ENCODE peak calls at places on chromosomes 13 and 19, in ten cellular contexts. T, S, W, U, A, X, N, M, Q and D are unnamed samples.

GRCh38 chr13:21014666-21015170 is 46.7 kb downstream of the LATS2 start:
- DNase-seq in T (no peak), S (peak; percentile 52), W (peak; percentile 58), U (no peak), A (no peak), X (no peak), N (no peak), M (no peak), Q (no peak), D (peak; percentile 78)

GRCh38 chr13:21849323-21849722 is 178.4 kb downstream of the FGF9 start:
- DNase-seq in T (peak; percentile 15), S (no peak), W (no peak), U (no peak), A (peak; percentile 40), X (no peak), N (no peak), M (no peak), Q (peak; percentile 4), D (no peak)

GRCh38 chr19:30082168-30082567 is 140.1 kb downstream of the URI1 start:
- DNase-seq in T (no peak), S (no peak), W (no peak), U (no peak), A (no peak), X (no peak), N (no peak), M (no peak), Q (no peak), D (no peak)

GRCh38 chr19:3369337-3370213 is 3.2 kb downstream of the NFIC start:
- DNase-seq in T (no peak), S (peak; percentile 72), W (peak; percentile 41), U (no peak), A (no peak), X (peak; percentile 63), N (peak; percentile 72), M (no peak), Q (no peak), D (peak; percentile 94)

GRCh38 chr19:38661996-38662395 is 14.5 kb downstream of the ACTN4 start:
- DNase-seq in T (no peak), S (peak; percentile 89), W (peak; percentile 26), U (no peak), A (no peak), X (peak; percentile 55), N (peak; percentile 69), M (peak; percentile 88), Q (no peak), D (no peak)

GRCh38 chr13:23739597-23739996 is 149.6 kb downstream of the MIPEP start:
- DNase-seq in T (no peak), S (no peak), W (no peak), U (no peak), A (no peak), X (no peak), N (no peak), M (no peak), Q (no peak), D (no peak)

GRCh38 chr19:7829162-7829520 is 877 bp upstream of the EVI5L start:
- DNase-seq in T (no peak), S (no peak), W (no peak), U (no peak), A (no peak), X (no peak), N (no peak), M (no peak), Q (no peak), D (no peak)

GRCh38 chr19:50647879-50648615 is 1.2 kb upstream of the C19orf81 start:
- DNase-seq in T (no peak), S (no peak), W (no peak), U (no peak), A (no peak), X (no peak), N (no peak), M (no peak), Q (peak; percentile 8), D (no peak)

GRCh38 chr13:71610876-71611275 is 256.1 kb downstream of the DACH1 start:
- DNase-seq in T (no peak), S (no peak), W (no peak), U (no peak), A (no peak), X (no peak), N (no peak), M (no peak), Q (no peak), D (no peak)

GRCh38 chr19:42850981-42851717 is 28.4 kb downstream of the PSG1 start:
- DNase-seq in T (no peak), S (no peak), W (no peak), U (no peak), A (peak; percentile 18), X (peak; percentile 15), N (no peak), M (peak; percentile 82), Q (no peak), D (peak; percentile 79)

GRCh38 chr19:23273022-23273593 is 22.9 kb upstream of the ZNF724 start:
- DNase-seq in T (no peak), S (peak; percentile 25), W (no peak), U (no peak), A (no peak), X (peak; percentile 21), N (no peak), M (no peak), Q (no peak), D (no peak)

GRCh38 chr19:23273594-23274412 is 23.6 kb upstream of the ZNF724 start:
- DNase-seq in T (peak; percentile 52), S (peak; percentile 95), W (peak; percentile 85), U (peak; percentile 95), A (peak; percentile 60), X (peak; percentile 96), N (peak; percentile 93), M (peak; percentile 91), Q (peak; percentile 81), D (peak; percentile 96)
- TF ChIP-seq POLR2A in T (peak; percentile 39), S (peak; percentile 91), W (peak; percentile 48), U (no peak), A (peak; percentile 54), X (peak; percentile 87), N (no peak), M (peak; percentile 71), Q (peak; percentile 92), D (peak; percentile 68)

DNA sequence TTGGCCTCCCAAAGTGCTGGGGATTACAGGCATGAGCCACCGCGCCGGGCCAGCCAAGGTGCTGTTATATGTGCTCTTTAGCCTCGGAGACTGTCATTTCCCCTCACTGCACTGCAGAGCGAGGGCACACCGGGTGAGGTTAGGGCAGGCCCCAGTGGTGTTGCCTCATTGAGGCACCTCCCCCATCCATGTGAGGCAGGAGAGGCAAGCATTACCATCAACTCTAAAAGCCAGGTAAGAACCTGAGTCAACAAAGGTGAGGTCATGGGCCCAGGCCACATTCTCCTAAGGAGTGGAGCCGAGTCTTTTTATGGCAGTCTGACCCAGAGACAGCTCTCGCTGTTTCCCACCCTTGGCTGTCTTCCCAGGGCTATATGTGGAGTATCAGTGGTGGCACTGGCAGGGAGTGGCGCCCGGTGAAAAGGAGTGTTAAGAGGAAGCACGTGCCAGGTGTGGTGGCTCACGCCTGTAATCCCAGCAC is 10.9 kb downstream of the B3GNT8 start:
- DNase-seq in T (no peak), S (no peak), W (no peak), U (no peak), A (no peak), X (peak; percentile 91), N (no peak), M (no peak), Q (no peak), D (no peak)
- TF ChIP-seq POLR2AphosphoS5 in T (no peak), S (no peak), W (no peak), U (no peak), A (no peak), X (peak; percentile 12), N (no peak), M (no peak), Q (no peak), D (no peak)

GRCh38 chr13:40787062-40787461 is 2.3 kb upstream of the SLC25A15 start:
- DNase-seq in T (no peak), S (no peak), W (no peak), U (no peak), A (no peak), X (no peak), N (no peak), M (no peak), Q (no peak), D (no peak)

GRCh38 chr13:40784540-40784939 is 4.9 kb upstream of the SLC25A15 start:
- DNase-seq in T (no peak), S (no peak), W (no peak), U (no peak), A (no peak), X (no peak), N (no peak), M (no peak), Q (no peak), D (no peak)

GRCh38 chr13:40790232-40790631 is 821 bp downstream of the SLC25A15 start:
- DNase-seq in T (no peak), S (no peak), W (no peak), U (no peak), A (no peak), X (no peak), N (no peak), M (no peak), Q (no peak), D (no peak)

GRCh38 chr13:40789275-40790231 is at the start of gene SLC25A15:
- DNase-seq in T (peak; percentile 78), S (peak; percentile 31), W (peak; percentile 82), U (peak; percentile 83), A (peak; percentile 48), X (peak; percentile 88), N (peak; percentile 87), M (peak; percentile 44), Q (no peak), D (peak; percentile 80)

GRCh38 chr13:40786568-40786996 is 2.8 kb upstream of the SLC25A15 start:
- DNase-seq in T (peak; percentile 36), S (no peak), W (peak; percentile 9), U (peak; percentile 45), A (no peak), X (no peak), N (no peak), M (no peak), Q (no peak), D (no peak)
- TF ChIP-seq POLR2A in T (no peak), S (no peak), W (no peak), U (no peak), A (no peak), X (no peak), N (no peak), M (no peak), Q (no peak), D (no peak)

GRCh38 chr19:45169602-45170001 is 8.4 kb downstream of the TRAPPC6A start:
- DNase-seq in T (no peak), S (no peak), W (no peak), U (no peak), A (no peak), X (no peak), N (no peak), M (no peak), Q (no peak), D (no peak)

GRCh38 chr19:45170146-45171106 is 7.6 kb downstream of the TRAPPC6A start:
- DNase-seq in T (no peak), S (no peak), W (no peak), U (no peak), A (no peak), X (no peak), N (no peak), M (no peak), Q (no peak), D (no peak)

GRCh38 chr19:45172173-45172572 is 5.9 kb downstream of the TRAPPC6A start:
- DNase-seq in T (no peak), S (no peak), W (no peak), U (no peak), A (no peak), X (no peak), N (no peak), M (no peak), Q (no peak), D (no peak)

GRCh38 chr19:45172611-45173208 is 5.3 kb downstream of the TRAPPC6A start:
- DNase-seq in T (no peak), S (no peak), W (no peak), U (no peak), A (no peak), X (no peak), N (no peak), M (no peak), Q (no peak), D (no peak)

GRCh38 chr19:45171211-45171623 is 6.8 kb downstream of the TRAPPC6A start:
- DNase-seq in T (peak; percentile 54), S (no peak), W (peak; percentile 72), U (no peak), A (no peak), X (no peak), N (no peak), M (no peak), Q (no peak), D (no peak)
- TF ChIP-seq POLR2AphosphoS5 in T (no peak), S (no peak), W (peak; percentile 82), U (no peak), A (no peak), X (no peak), N (no peak), M (no peak), Q (no peak), D (no peak)